ENCODE peak calls at places on chromosomes 11 and 22, in nine cellular contexts. R is brain microvascular endothelial cell, F is uterus, K is cardiac muscle cell, I is psoas muscle, W is endodermal cell, L is heart right ventricle, N is aorta, O is esophagus squamous epithelium. C is an unnamed sample.

GRCh38 chr22:50277761-50278160 is 7.6 kb upstream of the MAPK11 start:
- DNase-seq in R (no peak), F (no peak), K (no peak), I (no peak), W (no peak), L (no peak), N (no peak), O (no peak), C (no peak)

GRCh38 chr11:107136892-107137291 is 118.6 kb upstream of the GUCY1A2 start:
- DNase-seq in R (no peak), F (no peak), K (no peak), I (no peak), W (no peak), L (no peak), N (no peak), O (no peak), C (no peak)

GRCh38 chr11:83438438-83438837 is 152.3 kb upstream of the CCDC90B start:
- DNase-seq in R (no peak), F (no peak), K (no peak), I (no peak), W (no peak), L (no peak), N (no peak), O (no peak), C (no peak)

GRCh38 chr22:19723990-19724827 is 870 bp downstream of the GP1BB start:
- DNase-seq in R (no peak), F (no peak), K (peak), I (no peak), W (peak), L (peak), N (no peak), O (no peak), C (no peak)

GRCh38 chr11:129658558-129658882 is 157.1 kb upstream of the TMEM45B start:
- DNase-seq in R (no peak), F (no peak), K (no peak), I (no peak), W (peak), L (no peak), N (no peak), O (no peak), C (no peak)

GRCh38 chr11:82732734-82733443 is 775 bp downstream of the FAM181B start:
- DNase-seq in R (no peak), F (peak), K (no peak), I (peak), W (peak), L (peak), N (peak), O (no peak), C (peak)

GRCh38 chr11:33257897-33258630 is 883 bp downstream of the HIPK3 start:
- DNase-seq in R (peak), F (peak), K (peak), I (peak), W (peak), L (peak), N (peak), O (peak), C (peak)

GRCh38 chr22:45844949-45845613 is 131.9 kb downstream of the WNT7B start:
- DNase-seq in R (no peak), F (no peak), K (no peak), I (no peak), W (no peak), L (no peak), N (no peak), O (no peak), C (no peak)

GRCh38 chr11:23570828-23571227 is 710.6 kb upstream of the CCDC179 start:
- DNase-seq in R (peak), F (no peak), K (no peak), I (no peak), W (no peak), L (no peak), N (no peak), O (no peak), C (no peak)

GRCh38 chr11:20088368-20089260 is 71.7 kb downstream of the DBX1 start:
- DNase-seq in R (no peak), F (no peak), K (peak), I (no peak), W (peak), L (no peak), N (no peak), O (no peak), C (no peak)

GRCh38 chr11:74791333-74792100 is 42.9 kb downstream of the RNF169 start:
- DNase-seq in R (no peak), F (no peak), K (no peak), I (no peak), W (no peak), L (no peak), N (no peak), O (no peak), C (peak)

GRCh38 chr11:18794956-18795355 is 3.4 kb upstream of the PTPN5 start:
- DNase-seq in R (no peak), F (no peak), K (no peak), I (no peak), W (peak), L (no peak), N (no peak), O (no peak), C (no peak)
- H3K27ac ChIP-seq in R (no peak), F (no peak), K (no peak), I (no peak), W (no peak), L (no peak), N (no peak), O (no peak), C (no peak)

DNA sequence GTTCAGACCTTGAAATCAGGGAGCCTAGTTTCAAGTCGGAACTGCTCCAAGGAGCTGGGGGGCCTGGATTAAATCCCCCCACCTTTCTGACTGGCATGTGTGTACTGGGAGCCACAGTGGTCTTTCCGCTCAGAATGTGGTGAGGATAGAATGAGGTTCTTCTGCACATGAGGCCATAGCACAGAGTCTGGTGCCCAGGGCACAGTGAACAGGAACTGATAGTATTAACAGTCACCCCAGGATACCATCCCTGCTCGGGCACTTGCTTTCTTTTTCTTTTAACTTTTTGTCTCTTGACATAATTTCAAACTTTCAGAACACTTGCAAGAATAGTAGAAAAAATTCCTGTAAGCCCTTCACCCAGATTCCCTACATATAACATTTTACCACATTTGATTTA is 28.8 kb downstream of the LMO1 start:
- DNase-seq in R (no peak), F (no peak), K (no peak), I (no peak), W (no peak), L (no peak), N (no peak), O (no peak), C (no peak)
- H3K27ac ChIP-seq in R (no peak), F (no peak), K (no peak), I (no peak), W (no peak), L (no peak), N (no peak), O (no peak), C (no peak)

GRCh38 chr11:13140873-13141655 is 131.9 kb downstream of the RASSF10 start:
- DNase-seq in R (no peak), F (no peak), K (no peak), I (no peak), W (no peak), L (no peak), N (no peak), O (no peak), C (no peak)
- H3K27ac ChIP-seq in R (no peak), F (no peak), K (no peak), I (no peak), W (no peak), L (no peak), N (no peak), O (no peak), C (peak)

GRCh38 chr11:72030428-72031045 is 31.8 kb downstream of the IL18BP start:
- DNase-seq in R (no peak), F (no peak), K (no peak), I (no peak), W (no peak), L (no peak), N (no peak), O (no peak), C (no peak)
- H3K27ac ChIP-seq in R (no peak), F (no peak), K (no peak), I (no peak), W (no peak), L (no peak), N (no peak), O (no peak), C (no peak)

GRCh38 chr11:121466063-121466794 is 13.5 kb upstream of the SORL1-AS1 start:
- DNase-seq in R (peak), F (peak), K (peak), I (peak), W (peak), L (peak), N (peak), O (no peak), C (peak)

GRCh38 chr11:121464352-121464946 is 11.7 kb upstream of the SORL1-AS1 start:
- DNase-seq in R (peak), F (peak), K (peak), I (peak), W (peak), L (peak), N (peak), O (no peak), C (peak)

GRCh38 chr11:121467965-121468364 is 15.2 kb upstream of the SORL1-AS1 start:
- DNase-seq in R (no peak), F (peak), K (no peak), I (no peak), W (no peak), L (no peak), N (no peak), O (no peak), C (no peak)

GRCh38 chr11:121463689-121464335 is 11.0 kb upstream of the SORL1-AS1 start:
- DNase-seq in R (no peak), F (no peak), K (no peak), I (no peak), W (no peak), L (no peak), N (no peak), O (no peak), C (no peak)

DNA sequence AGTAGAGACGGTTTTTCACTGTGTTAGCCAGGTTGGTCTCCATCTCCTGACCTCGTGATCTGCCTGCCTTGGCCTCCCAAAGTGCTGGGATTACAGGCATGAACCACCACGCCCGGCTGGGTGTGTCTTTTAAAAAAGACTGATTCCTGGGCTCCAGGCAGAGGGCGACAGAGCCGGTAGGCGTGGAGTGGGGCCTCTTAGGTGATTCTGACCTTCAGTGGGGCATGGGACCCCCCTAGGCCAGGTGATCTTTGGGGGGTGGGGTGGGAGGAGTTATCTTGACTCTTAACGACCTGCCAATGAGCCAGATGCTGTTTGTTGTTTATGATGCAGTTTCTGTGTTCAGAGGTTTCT is 12.9 kb upstream of the SORL1-AS1 start:
- DNase-seq in R (no peak), F (no peak), K (no peak), I (no peak), W (peak), L (no peak), N (no peak), O (no peak), C (no peak)
- H3K27ac ChIP-seq in R (no peak), F (peak), K (no peak), I (no peak), W (no peak), L (no peak), N (peak), O (peak), C (peak)

DNA sequence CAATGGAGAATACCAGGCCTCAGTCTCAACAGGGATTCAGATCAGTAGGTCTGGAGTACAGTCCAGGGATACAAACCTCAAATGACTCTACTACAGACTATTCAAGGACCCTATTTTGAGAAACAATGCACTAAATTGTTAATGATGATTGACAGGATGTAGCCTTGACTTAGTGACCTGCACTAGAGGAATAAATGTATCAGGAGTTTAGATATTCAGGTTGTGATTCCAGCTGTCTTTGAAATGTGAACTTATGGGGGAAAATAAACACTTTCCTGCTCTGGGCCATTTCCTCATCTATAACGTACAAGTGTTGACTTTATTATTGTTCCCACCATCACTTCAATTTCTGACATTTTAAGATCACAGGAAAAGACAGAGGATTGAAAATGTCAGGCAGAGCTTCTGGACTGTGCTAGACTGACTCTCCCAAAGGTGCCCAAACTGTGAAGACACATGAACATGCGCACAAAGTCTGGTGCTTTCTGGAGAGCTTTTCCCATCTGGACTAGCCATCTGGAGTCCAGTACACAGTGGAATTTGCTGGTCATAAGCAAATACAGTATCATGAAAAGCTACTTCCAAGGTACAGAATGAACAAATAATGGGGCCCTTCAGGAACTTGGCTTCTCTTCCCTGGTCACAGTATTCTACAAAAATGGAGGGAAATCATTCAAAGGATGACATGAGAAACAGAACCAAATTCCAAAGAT is 110.4 kb downstream of the USP35 start:
- DNase-seq in R (no peak), F (no peak), K (no peak), I (no peak), W (no peak), L (no peak), N (no peak), O (no peak), C (no peak)
- H3K27ac ChIP-seq in R (no peak), F (no peak), K (no peak), I (no peak), W (peak), L (no peak), N (no peak), O (no peak), C (no peak)

DNA sequence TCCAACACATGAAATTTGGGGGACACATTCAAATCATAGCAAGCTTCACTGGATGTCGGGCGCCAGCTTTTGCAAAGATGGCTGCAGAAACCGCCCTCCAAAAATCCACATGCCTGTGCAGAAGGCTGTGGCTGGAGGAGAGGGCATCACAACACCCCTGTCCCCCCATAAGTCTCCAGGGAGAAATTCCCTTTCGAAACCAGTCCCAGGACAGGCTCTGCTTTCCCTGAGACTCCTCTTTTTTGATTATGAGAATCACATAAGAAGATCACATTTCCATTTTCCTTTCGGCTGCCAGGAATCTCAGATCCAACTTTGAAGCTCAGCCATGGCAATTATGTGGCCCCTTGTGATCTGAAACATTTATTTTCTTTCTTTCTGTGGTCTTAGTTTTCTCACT is 9.7 kb downstream of the LIF start:
- DNase-seq in R (no peak), F (no peak), K (no peak), I (no peak), W (no peak), L (no peak), N (no peak), O (no peak), C (no peak)
- H3K27ac ChIP-seq in R (peak), F (no peak), K (no peak), I (no peak), W (no peak), L (no peak), N (no peak), O (no peak), C (no peak)